ENCODE peak calls at places on chromosome 4, in ten cellular contexts. One of them, this sample, is unnamed.

GRCh38 chr4:40238008-40238699 is 41.3 kb downstream of the RHOH start:
- DNase-seq in ovary: no peak
- DNase-seq in hepatocyte: no peak
- DNase-seq in GM06990: no peak
- DNase-seq in uterus: no peak
- DNase-seq in AG10803: no peak
- DNase-seq in sigmoid colon: no peak
- DNase-seq in WTC11: no peak
- DNase-seq in dorsolateral prefrontal cortex: no peak
- DNase-seq in GM12865: no peak
- DNase-seq in this sample: no peak

GRCh38 chr4:95107635-95108034 is 349.9 kb downstream of the BMPR1B start:
- DNase-seq in hepatocyte: peak
- DNase-seq in uterus: no peak
- DNase-seq in GM12865: no peak
- DNase-seq in ovary: peak
- DNase-seq in dorsolateral prefrontal cortex: no peak
- DNase-seq in sigmoid colon: no peak
- DNase-seq in GM06990: no peak
- DNase-seq in AG10803: peak
- DNase-seq in WTC11: no peak
- DNase-seq in this sample: no peak

GRCh38 chr4:6241062-6241845 is 28.4 kb upstream of the WFS1 start:
- DNase-seq in WTC11: no peak
- DNase-seq in ovary: no peak
- DNase-seq in GM06990: no peak
- DNase-seq in GM12865: no peak
- DNase-seq in dorsolateral prefrontal cortex: no peak
- DNase-seq in AG10803: no peak
- DNase-seq in uterus: no peak
- DNase-seq in hepatocyte: no peak
- DNase-seq in sigmoid colon: peak
- DNase-seq in this sample: no peak

GRCh38 chr4:57023104-57023503 is 44.4 kb downstream of the POLR2B start:
- DNase-seq in sigmoid colon: no peak
- DNase-seq in GM06990: no peak
- DNase-seq in WTC11: no peak
- DNase-seq in ovary: no peak
- DNase-seq in dorsolateral prefrontal cortex: no peak
- DNase-seq in hepatocyte: no peak
- DNase-seq in uterus: no peak
- DNase-seq in AG10803: peak
- DNase-seq in GM12865: no peak
- DNase-seq in this sample: no peak

GRCh38 chr4:113851816-113852215 is 90.3 kb upstream of the CAMK2D start:
- DNase-seq in GM12865: no peak
- DNase-seq in dorsolateral prefrontal cortex: no peak
- DNase-seq in ovary: no peak
- DNase-seq in WTC11: no peak
- DNase-seq in hepatocyte: no peak
- DNase-seq in uterus: no peak
- DNase-seq in GM06990: no peak
- DNase-seq in sigmoid colon: no peak
- DNase-seq in AG10803: no peak
- DNase-seq in this sample: no peak

GRCh38 chr4:26802790-26803189 is 57.9 kb upstream of the STIM2 start:
- DNase-seq in GM12865: no peak
- DNase-seq in dorsolateral prefrontal cortex: no peak
- DNase-seq in sigmoid colon: no peak
- DNase-seq in uterus: no peak
- DNase-seq in ovary: no peak
- DNase-seq in WTC11: no peak
- DNase-seq in AG10803: no peak
- DNase-seq in hepatocyte: no peak
- DNase-seq in GM06990: no peak
- DNase-seq in this sample: no peak

GRCh38 chr4:113636877-113637276 is 124.7 kb downstream of the CAMK2D start:
- DNase-seq in WTC11: no peak
- DNase-seq in GM12865: peak
- DNase-seq in sigmoid colon: no peak
- DNase-seq in dorsolateral prefrontal cortex: no peak
- DNase-seq in ovary: no peak
- DNase-seq in GM06990: no peak
- DNase-seq in AG10803: peak
- DNase-seq in uterus: no peak
- DNase-seq in hepatocyte: no peak
- DNase-seq in this sample: no peak

GRCh38 chr4:40916218-40916555 is 166.4 kb downstream of the NSUN7 start:
- DNase-seq in sigmoid colon: no peak
- DNase-seq in WTC11: no peak
- DNase-seq in uterus: no peak
- DNase-seq in GM12865: no peak
- DNase-seq in hepatocyte: no peak
- DNase-seq in dorsolateral prefrontal cortex: no peak
- DNase-seq in ovary: no peak
- DNase-seq in AG10803: peak
- DNase-seq in GM06990: no peak
- DNase-seq in this sample: no peak

GRCh38 chr4:123505457-123506310 is 109.1 kb downstream of the SPRY1 start:
- DNase-seq in AG10803: peak
- DNase-seq in GM12865: peak
- DNase-seq in uterus: peak
- DNase-seq in sigmoid colon: peak
- DNase-seq in GM06990: peak
- DNase-seq in dorsolateral prefrontal cortex: peak
- DNase-seq in WTC11: peak
- DNase-seq in hepatocyte: peak
- DNase-seq in ovary: peak
- DNase-seq in this sample: peak

GRCh38 chr4:154595807-154596206 is 5.3 kb upstream of the FGA start:
- DNase-seq in AG10803: no peak
- DNase-seq in ovary: no peak
- DNase-seq in uterus: no peak
- DNase-seq in sigmoid colon: no peak
- DNase-seq in hepatocyte: peak
- DNase-seq in GM12865: no peak
- DNase-seq in dorsolateral prefrontal cortex: no peak
- DNase-seq in GM06990: no peak
- DNase-seq in WTC11: no peak
- DNase-seq in this sample: no peak

GRCh38 chr4:8439914-8440490 is 521 bp downstream of the ACOX3 start:
- DNase-seq in dorsolateral prefrontal cortex: no peak
- DNase-seq in GM06990: no peak
- DNase-seq in WTC11: no peak
- DNase-seq in hepatocyte: no peak
- DNase-seq in uterus: peak
- DNase-seq in ovary: no peak
- DNase-seq in sigmoid colon: no peak
- DNase-seq in AG10803: peak
- DNase-seq in GM12865: peak
- DNase-seq in this sample: no peak

GRCh38 chr4:40583850-40584439 is 45.7 kb downstream of the RBM47 start:
- DNase-seq in hepatocyte: no peak
- DNase-seq in ovary: no peak
- DNase-seq in sigmoid colon: no peak
- DNase-seq in GM06990: no peak
- DNase-seq in GM12865: no peak
- DNase-seq in AG10803: no peak
- DNase-seq in dorsolateral prefrontal cortex: no peak
- DNase-seq in WTC11: no peak
- DNase-seq in uterus: no peak
- DNase-seq in this sample: no peak

GRCh38 chr4:576991-577498 is 950 bp upstream of the TMEM271 start:
- DNase-seq in GM06990: no peak
- DNase-seq in WTC11: peak
- DNase-seq in sigmoid colon: no peak
- DNase-seq in ovary: no peak
- DNase-seq in dorsolateral prefrontal cortex: no peak
- DNase-seq in AG10803: no peak
- DNase-seq in uterus: no peak
- DNase-seq in GM12865: no peak
- DNase-seq in hepatocyte: no peak
- DNase-seq in this sample: peak

GRCh38 chr4:110475881-110476818 is at the start of gene ENPEP:
- DNase-seq in hepatocyte: peak
- DNase-seq in dorsolateral prefrontal cortex: no peak
- DNase-seq in ovary: peak
- DNase-seq in AG10803: peak
- DNase-seq in sigmoid colon: peak
- DNase-seq in WTC11: peak
- DNase-seq in GM12865: no peak
- DNase-seq in GM06990: no peak
- DNase-seq in uterus: peak
- DNase-seq in this sample: no peak

GRCh38 chr4:142815834-142816233 is 30.3 kb downstream of the INPP4B start:
- DNase-seq in WTC11: no peak
- DNase-seq in dorsolateral prefrontal cortex: no peak
- DNase-seq in uterus: no peak
- DNase-seq in ovary: no peak
- DNase-seq in sigmoid colon: no peak
- DNase-seq in AG10803: peak
- DNase-seq in hepatocyte: no peak
- DNase-seq in GM06990: no peak
- DNase-seq in GM12865: peak
- DNase-seq in this sample: no peak

GRCh38 chr4:142818476-142818875 is 27.6 kb downstream of the INPP4B start:
- DNase-seq in GM06990: no peak
- DNase-seq in uterus: no peak
- DNase-seq in WTC11: no peak
- DNase-seq in AG10803: no peak
- DNase-seq in GM12865: no peak
- DNase-seq in ovary: no peak
- DNase-seq in hepatocyte: no peak
- DNase-seq in dorsolateral prefrontal cortex: no peak
- DNase-seq in sigmoid colon: no peak
- DNase-seq in this sample: no peak

GRCh38 chr4:142817442-142817841 is 28.7 kb downstream of the INPP4B start:
- DNase-seq in AG10803: peak
- DNase-seq in hepatocyte: no peak
- DNase-seq in sigmoid colon: no peak
- DNase-seq in uterus: no peak
- DNase-seq in ovary: no peak
- DNase-seq in WTC11: no peak
- DNase-seq in GM06990: no peak
- DNase-seq in GM12865: no peak
- DNase-seq in dorsolateral prefrontal cortex: no peak
- DNase-seq in this sample: no peak

GRCh38 chr4:142813388-142813787 is 32.7 kb downstream of the INPP4B start:
- DNase-seq in hepatocyte: no peak
- DNase-seq in GM12865: no peak
- DNase-seq in AG10803: no peak
- DNase-seq in dorsolateral prefrontal cortex: no peak
- DNase-seq in ovary: no peak
- DNase-seq in WTC11: no peak
- DNase-seq in uterus: no peak
- DNase-seq in sigmoid colon: no peak
- DNase-seq in GM06990: no peak
- DNase-seq in this sample: no peak

GRCh38 chr4:142818009-142818408 is 28.1 kb downstream of the INPP4B start:
- DNase-seq in dorsolateral prefrontal cortex: no peak
- DNase-seq in sigmoid colon: no peak
- DNase-seq in WTC11: no peak
- DNase-seq in hepatocyte: no peak
- DNase-seq in GM06990: no peak
- DNase-seq in AG10803: peak
- DNase-seq in GM12865: no peak
- DNase-seq in ovary: no peak
- DNase-seq in uterus: no peak
- DNase-seq in this sample: no peak
- TF ChIP-seq CTCF in dorsolateral prefrontal cortex: no peak
- TF ChIP-seq CTCF in sigmoid colon: no peak
- TF ChIP-seq CTCF in WTC11: no peak
- TF ChIP-seq CTCF in hepatocyte: no peak
- TF ChIP-seq CTCF in GM06990: no peak
- TF ChIP-seq CTCF in AG10803: no peak
- TF ChIP-seq CTCF in GM12865: no peak
- TF ChIP-seq CTCF in ovary: no peak
- TF ChIP-seq CTCF in uterus: no peak
- TF ChIP-seq CTCF in this sample: no peak

DNA sequence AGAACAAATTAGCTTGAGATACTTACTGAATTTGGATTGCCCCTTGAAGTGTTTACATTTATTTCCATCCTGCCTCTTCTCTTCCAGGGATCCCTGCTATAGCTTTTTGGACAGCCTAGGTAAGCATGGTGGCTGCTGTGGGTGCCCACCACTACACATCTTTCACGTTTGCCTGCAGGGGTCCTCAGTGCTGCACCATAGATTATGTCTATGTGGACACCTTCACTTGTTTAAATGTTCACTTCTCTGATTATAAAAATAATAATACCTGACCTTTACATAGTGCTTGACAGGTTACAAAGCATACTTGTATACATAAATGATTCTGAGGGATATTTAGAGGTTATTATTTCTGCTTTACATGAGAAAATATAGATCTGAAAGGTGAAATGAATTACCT is 67.9 kb upstream of the SLC4A4 start:
- DNase-seq in GM12865: peak
- DNase-seq in ovary: no peak
- DNase-seq in sigmoid colon: no peak
- DNase-seq in hepatocyte: peak
- DNase-seq in WTC11: peak
- DNase-seq in AG10803: no peak
- DNase-seq in GM06990: no peak
- DNase-seq in uterus: no peak
- DNase-seq in dorsolateral prefrontal cortex: no peak
- DNase-seq in this sample: peak
- TF ChIP-seq CTCF in GM12865: peak
- TF ChIP-seq CTCF in ovary: no peak
- TF ChIP-seq CTCF in sigmoid colon: no peak
- TF ChIP-seq CTCF in hepatocyte: peak
- TF ChIP-seq CTCF in WTC11: no peak
- TF ChIP-seq CTCF in AG10803: peak
- TF ChIP-seq CTCF in GM06990: peak
- TF ChIP-seq CTCF in uterus: no peak
- TF ChIP-seq CTCF in dorsolateral prefrontal cortex: no peak
- TF ChIP-seq CTCF in this sample: peak

DNA sequence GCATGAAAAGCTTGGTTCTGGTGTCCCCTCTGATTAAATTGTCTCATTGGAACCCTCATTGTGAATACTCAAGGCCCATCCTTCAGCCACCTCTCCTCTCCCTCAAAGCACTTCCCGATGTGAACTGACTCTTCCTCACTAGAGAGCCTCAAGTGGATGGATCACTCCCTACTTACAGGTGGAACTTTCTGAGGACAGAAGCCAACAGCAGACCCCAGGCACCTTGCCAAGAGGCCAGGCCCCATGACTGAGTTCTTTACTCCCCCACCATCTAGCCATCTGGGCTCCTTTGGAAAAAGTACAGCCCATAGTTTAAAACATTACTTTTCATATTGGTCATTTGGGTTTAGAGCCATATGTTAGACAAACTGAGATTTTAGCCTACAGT is 224.1 kb downstream of the SHROOM3 start:
- DNase-seq in GM12865: no peak
- DNase-seq in GM06990: no peak
- DNase-seq in AG10803: no peak
- DNase-seq in WTC11: no peak
- DNase-seq in sigmoid colon: no peak
- DNase-seq in uterus: no peak
- DNase-seq in hepatocyte: no peak
- DNase-seq in ovary: no peak
- DNase-seq in dorsolateral prefrontal cortex: no peak
- DNase-seq in this sample: no peak
- TF ChIP-seq CTCF in GM12865: no peak
- TF ChIP-seq CTCF in GM06990: no peak
- TF ChIP-seq CTCF in AG10803: peak
- TF ChIP-seq CTCF in WTC11: no peak
- TF ChIP-seq CTCF in sigmoid colon: no peak
- TF ChIP-seq CTCF in uterus: no peak
- TF ChIP-seq CTCF in hepatocyte: no peak
- TF ChIP-seq CTCF in ovary: no peak
- TF ChIP-seq CTCF in dorsolateral prefrontal cortex: no peak
- TF ChIP-seq CTCF in this sample: no peak

GRCh38 chr4:177505171-177505615 is 63.0 kb upstream of the AGA start:
- DNase-seq in dorsolateral prefrontal cortex: no peak
- DNase-seq in GM12865: no peak
- DNase-seq in uterus: no peak
- DNase-seq in hepatocyte: peak
- DNase-seq in ovary: no peak
- DNase-seq in GM06990: no peak
- DNase-seq in WTC11: peak
- DNase-seq in AG10803: no peak
- DNase-seq in sigmoid colon: no peak
- DNase-seq in this sample: no peak
- TF ChIP-seq CTCF in dorsolateral prefrontal cortex: no peak
- TF ChIP-seq CTCF in GM12865: no peak
- TF ChIP-seq CTCF in uterus: no peak
- TF ChIP-seq CTCF in hepatocyte: no peak
- TF ChIP-seq CTCF in ovary: no peak
- TF ChIP-seq CTCF in GM06990: no peak
- TF ChIP-seq CTCF in WTC11: no peak
- TF ChIP-seq CTCF in AG10803: no peak
- TF ChIP-seq CTCF in sigmoid colon: no peak
- TF ChIP-seq CTCF in this sample: no peak

This sample was measured in GM13976.